ENCODE peak calls at places on chromosomes 2 and 18, in five cellular contexts. One of them, this sample, is unnamed. For H3K9me3, the result is how much of the 10 kb centered on the place peaks cover.

GRCh38 chr2:36696533-36696932 is at the start of gene VIT:
- DNase-seq in transverse colon: no peak
- DNase-seq in gastrocnemius medialis: no peak
- DNase-seq in tibial nerve: no peak
- DNase-seq in prostate gland: no peak
- DNase-seq in this sample: no peak

GRCh38 chr2:233426619-233427342 is 72.5 kb downstream of the DGKD start:
- DNase-seq in transverse colon: no peak
- DNase-seq in gastrocnemius medialis: peak
- DNase-seq in tibial nerve: no peak
- DNase-seq in prostate gland: no peak
- DNase-seq in this sample: no peak

GRCh38 chr2:207138573-207139297 is 27.0 kb downstream of the KLF7 start:
- DNase-seq in transverse colon: no peak
- DNase-seq in gastrocnemius medialis: no peak
- DNase-seq in tibial nerve: no peak
- DNase-seq in prostate gland: no peak
- DNase-seq in this sample: no peak

GRCh38 chr2:147399011-147399410 is 445.8 kb upstream of the ACVR2A start:
- DNase-seq in transverse colon: no peak
- DNase-seq in gastrocnemius medialis: no peak
- DNase-seq in tibial nerve: no peak
- DNase-seq in prostate gland: no peak
- DNase-seq in this sample: no peak

GRCh38 chr18:22378672-22379282 is 38.9 kb downstream of the CTAGE1 start:
- DNase-seq in transverse colon: peak
- DNase-seq in gastrocnemius medialis: no peak
- DNase-seq in tibial nerve: no peak
- DNase-seq in prostate gland: no peak
- DNase-seq in this sample: no peak

GRCh38 chr2:151197184-151198070 is 64.2 kb downstream of the RBM43 start:
- DNase-seq in transverse colon: no peak
- DNase-seq in gastrocnemius medialis: no peak
- DNase-seq in tibial nerve: no peak
- DNase-seq in prostate gland: no peak
- DNase-seq in this sample: no peak

GRCh38 chr2:184756885-184757284 is 158.6 kb downstream of the ZNF804A start:
- DNase-seq in transverse colon: no peak
- DNase-seq in gastrocnemius medialis: no peak
- DNase-seq in tibial nerve: no peak
- DNase-seq in prostate gland: no peak
- DNase-seq in this sample: no peak

GRCh38 chr2:223536546-223536945 is 65.6 kb downstream of the SCG2 start:
- DNase-seq in transverse colon: no peak
- DNase-seq in gastrocnemius medialis: no peak
- DNase-seq in tibial nerve: no peak
- DNase-seq in prostate gland: no peak
- DNase-seq in this sample: no peak

GRCh38 chr2:184261818-184262217 is 336.5 kb upstream of the ZNF804A start:
- DNase-seq in transverse colon: no peak
- DNase-seq in gastrocnemius medialis: no peak
- DNase-seq in tibial nerve: no peak
- DNase-seq in prostate gland: no peak
- DNase-seq in this sample: no peak

GRCh38 chr2:45210466-45211195 is 201.4 kb upstream of the SIX2 start:
- DNase-seq in transverse colon: no peak
- DNase-seq in gastrocnemius medialis: no peak
- DNase-seq in tibial nerve: no peak
- DNase-seq in prostate gland: no peak
- DNase-seq in this sample: no peak

GRCh38 chr2:238585836-238586821 is 159.4 kb downstream of the ASB1 start:
- DNase-seq in transverse colon: no peak
- DNase-seq in gastrocnemius medialis: no peak
- DNase-seq in tibial nerve: no peak
- DNase-seq in prostate gland: no peak
- DNase-seq in this sample: no peak

GRCh38 chr2:186917866-186918265 is 68.9 kb upstream of the ZSWIM2 start:
- DNase-seq in transverse colon: no peak
- DNase-seq in gastrocnemius medialis: no peak
- DNase-seq in tibial nerve: no peak
- DNase-seq in prostate gland: no peak
- DNase-seq in this sample: no peak

GRCh38 chr2:231961349-231962166 is at the start of gene DIS3L2:
- DNase-seq in transverse colon: peak
- DNase-seq in gastrocnemius medialis: peak
- DNase-seq in tibial nerve: peak
- DNase-seq in prostate gland: peak
- DNase-seq in this sample: peak
- TF ChIP-seq POLR2A in transverse colon: peak
- TF ChIP-seq POLR2A in gastrocnemius medialis: peak
- TF ChIP-seq POLR2A in tibial nerve: peak
- TF ChIP-seq POLR2A in prostate gland: peak
- TF ChIP-seq POLR2A in this sample: peak

GRCh38 chr18:56035546-56035945 is 447.6 kb upstream of the TCF4 start:
- DNase-seq in transverse colon: no peak
- DNase-seq in gastrocnemius medialis: no peak
- DNase-seq in tibial nerve: no peak
- DNase-seq in prostate gland: no peak
- DNase-seq in this sample: no peak
- H3K9me3 ChIP-seq in transverse colon: under half
- H3K9me3 ChIP-seq in gastrocnemius medialis: under half
- H3K9me3 ChIP-seq in tibial nerve: under half
- H3K9me3 ChIP-seq in prostate gland: under half
- H3K9me3 ChIP-seq in this sample: under half

GRCh38 chr2:132390076-132390475 is 26.5 kb upstream of the GPR39 start:
- DNase-seq in transverse colon: no peak
- DNase-seq in gastrocnemius medialis: no peak
- DNase-seq in tibial nerve: no peak
- DNase-seq in prostate gland: no peak
- DNase-seq in this sample: no peak
- TF ChIP-seq CTCF in transverse colon: no peak
- TF ChIP-seq CTCF in gastrocnemius medialis: no peak
- TF ChIP-seq CTCF in tibial nerve: no peak
- TF ChIP-seq CTCF in prostate gland: no peak
- TF ChIP-seq CTCF in this sample: no peak

DNA sequence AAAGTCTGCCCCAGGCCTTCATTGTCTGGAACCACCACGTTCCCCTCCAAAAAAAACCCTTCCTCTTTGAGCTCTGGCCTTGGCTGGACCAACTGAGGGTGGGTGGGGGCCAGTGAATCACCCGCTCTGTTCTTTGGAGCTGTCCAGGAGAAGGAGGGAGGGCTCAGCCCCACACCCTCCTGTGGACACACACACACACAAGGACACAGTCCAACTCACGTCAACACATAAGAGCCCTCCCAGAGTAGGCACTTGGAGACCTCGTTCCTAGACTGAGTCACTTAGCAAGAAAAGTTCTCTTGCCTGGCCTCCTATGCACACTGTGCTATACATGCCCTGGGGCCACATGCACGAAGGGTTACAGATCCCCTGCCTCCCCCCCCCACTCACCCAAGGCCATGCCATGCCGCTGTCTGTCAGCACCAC is 1.2 kb upstream of the TNS1 start:
- DNase-seq in transverse colon: peak
- DNase-seq in gastrocnemius medialis: peak
- DNase-seq in tibial nerve: peak
- DNase-seq in prostate gland: peak
- DNase-seq in this sample: no peak
- TF ChIP-seq POLR2A in transverse colon: no peak
- TF ChIP-seq POLR2A in gastrocnemius medialis: no peak
- TF ChIP-seq POLR2A in tibial nerve: no peak
- TF ChIP-seq POLR2A in prostate gland: peak
- TF ChIP-seq POLR2A in this sample: no peak

GRCh38 chr2:65489269-65489668 is 56.9 kb upstream of the SPRED2 start:
- DNase-seq in transverse colon: peak
- DNase-seq in gastrocnemius medialis: no peak
- DNase-seq in tibial nerve: no peak
- DNase-seq in prostate gland: no peak
- DNase-seq in this sample: no peak

GRCh38 chr2:65490222-65490621 is 57.8 kb upstream of the SPRED2 start:
- DNase-seq in transverse colon: no peak
- DNase-seq in gastrocnemius medialis: no peak
- DNase-seq in tibial nerve: no peak
- DNase-seq in prostate gland: no peak
- DNase-seq in this sample: no peak

GRCh38 chr2:65487404-65487803 is 55.0 kb upstream of the SPRED2 start:
- DNase-seq in transverse colon: no peak
- DNase-seq in gastrocnemius medialis: no peak
- DNase-seq in tibial nerve: no peak
- DNase-seq in prostate gland: no peak
- DNase-seq in this sample: no peak

GRCh38 chr2:65486802-65487201 is 54.4 kb upstream of the SPRED2 start:
- DNase-seq in transverse colon: no peak
- DNase-seq in gastrocnemius medialis: no peak
- DNase-seq in tibial nerve: no peak
- DNase-seq in prostate gland: no peak
- DNase-seq in this sample: no peak

GRCh38 chr2:65488527-65488926 is 56.1 kb upstream of the SPRED2 start:
- DNase-seq in transverse colon: no peak
- DNase-seq in gastrocnemius medialis: no peak
- DNase-seq in tibial nerve: no peak
- DNase-seq in prostate gland: no peak
- DNase-seq in this sample: no peak
- H3K9me3 ChIP-seq in transverse colon: under half
- H3K9me3 ChIP-seq in gastrocnemius medialis: under half
- H3K9me3 ChIP-seq in tibial nerve: under half
- H3K9me3 ChIP-seq in prostate gland: under half
- H3K9me3 ChIP-seq in this sample: under half

GRCh38 chr2:59754336-59754735 is 799.1 kb downstream of the BCL11A start:
- DNase-seq in transverse colon: no peak
- DNase-seq in gastrocnemius medialis: no peak
- DNase-seq in tibial nerve: no peak
- DNase-seq in prostate gland: no peak
- DNase-seq in this sample: no peak
- TF ChIP-seq CTCF in transverse colon: no peak
- TF ChIP-seq CTCF in gastrocnemius medialis: no peak
- TF ChIP-seq CTCF in tibial nerve: no peak
- TF ChIP-seq CTCF in prostate gland: no peak
- TF ChIP-seq CTCF in this sample: no peak

GRCh38 chr18:75207298-75208054 is 1.5 kb downstream of the PTGR3 start:
- DNase-seq in transverse colon: peak
- DNase-seq in gastrocnemius medialis: no peak
- DNase-seq in tibial nerve: no peak
- DNase-seq in prostate gland: no peak
- DNase-seq in this sample: no peak

GRCh38 chr18:75208055-75208835 is 694 bp downstream of the PTGR3 start:
- DNase-seq in transverse colon: peak
- DNase-seq in gastrocnemius medialis: peak
- DNase-seq in tibial nerve: peak
- DNase-seq in prostate gland: peak
- DNase-seq in this sample: no peak

GRCh38 chr18:75209129-75209951 is at the start of gene PTGR3:
- DNase-seq in transverse colon: peak
- DNase-seq in gastrocnemius medialis: peak
- DNase-seq in tibial nerve: peak
- DNase-seq in prostate gland: peak
- DNase-seq in this sample: peak

GRCh38 chr18:75209952-75210261 is 690 bp upstream of the TSHZ1 start:
- DNase-seq in transverse colon: no peak
- DNase-seq in gastrocnemius medialis: no peak
- DNase-seq in tibial nerve: no peak
- DNase-seq in prostate gland: no peak
- DNase-seq in this sample: no peak

DNA sequence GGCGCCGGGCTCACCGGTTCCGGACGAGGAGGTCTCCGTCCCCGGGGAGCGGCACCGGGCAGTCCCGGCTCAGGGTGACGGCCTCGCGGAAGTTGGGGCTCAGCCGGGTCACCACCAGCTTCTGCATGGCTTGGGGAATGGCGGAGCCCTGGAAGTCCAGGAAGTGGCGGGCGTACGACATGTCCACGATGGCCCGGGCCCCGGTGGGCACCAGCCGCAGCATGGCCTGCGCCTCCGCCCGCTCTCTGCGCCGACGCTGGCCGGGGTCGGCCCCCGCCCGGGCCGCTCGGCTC is 157 bp downstream of the PTGR3 start:
- DNase-seq in transverse colon: no peak
- DNase-seq in gastrocnemius medialis: no peak
- DNase-seq in tibial nerve: no peak
- DNase-seq in prostate gland: no peak
- DNase-seq in this sample: no peak
- TF ChIP-seq POLR2A in transverse colon: peak
- TF ChIP-seq POLR2A in gastrocnemius medialis: peak
- TF ChIP-seq POLR2A in tibial nerve: no peak
- TF ChIP-seq POLR2A in prostate gland: peak
- TF ChIP-seq POLR2A in this sample: no peak

GRCh38 chr2:98716786-98717185 is 14.1 kb downstream of the MGAT4A start:
- DNase-seq in transverse colon: no peak
- DNase-seq in gastrocnemius medialis: no peak
- DNase-seq in tibial nerve: no peak
- DNase-seq in prostate gland: no peak
- DNase-seq in this sample: no peak
- H3K9me3 ChIP-seq in transverse colon: under half
- H3K9me3 ChIP-seq in gastrocnemius medialis: under half
- H3K9me3 ChIP-seq in tibial nerve: under half
- H3K9me3 ChIP-seq in prostate gland: under half
- H3K9me3 ChIP-seq in this sample: under half

GRCh38 chr2:139949242-139949972 is 1169.2 kb upstream of the NXPH2 start:
- DNase-seq in transverse colon: peak
- DNase-seq in gastrocnemius medialis: no peak
- DNase-seq in tibial nerve: no peak
- DNase-seq in prostate gland: no peak
- DNase-seq in this sample: no peak
- TF ChIP-seq CTCF in transverse colon: no peak
- TF ChIP-seq CTCF in gastrocnemius medialis: no peak
- TF ChIP-seq CTCF in tibial nerve: no peak
- TF ChIP-seq CTCF in prostate gland: no peak
- TF ChIP-seq CTCF in this sample: no peak

GRCh38 chr2:109595644-109596043 is 18.1 kb downstream of the SEPTIN10 start:
- DNase-seq in transverse colon: no peak
- DNase-seq in gastrocnemius medialis: no peak
- DNase-seq in tibial nerve: no peak
- DNase-seq in prostate gland: no peak
- DNase-seq in this sample: no peak

GRCh38 chr2:109586687-109587086 is 27.1 kb downstream of the SEPTIN10 start:
- DNase-seq in transverse colon: no peak
- DNase-seq in gastrocnemius medialis: no peak
- DNase-seq in tibial nerve: no peak
- DNase-seq in prostate gland: no peak
- DNase-seq in this sample: no peak

GRCh38 chr2:109592905-109593304 is 20.9 kb downstream of the SEPTIN10 start:
- DNase-seq in transverse colon: no peak
- DNase-seq in gastrocnemius medialis: no peak
- DNase-seq in tibial nerve: no peak
- DNase-seq in prostate gland: no peak
- DNase-seq in this sample: no peak

GRCh38 chr2:109594246-109594900 is 19.4 kb downstream of the SEPTIN10 start:
- DNase-seq in transverse colon: no peak
- DNase-seq in gastrocnemius medialis: no peak
- DNase-seq in tibial nerve: no peak
- DNase-seq in prostate gland: no peak
- DNase-seq in this sample: no peak

GRCh38 chr2:109591236-109591635 is 22.5 kb downstream of the SEPTIN10 start:
- DNase-seq in transverse colon: no peak
- DNase-seq in gastrocnemius medialis: no peak
- DNase-seq in tibial nerve: no peak
- DNase-seq in prostate gland: no peak
- DNase-seq in this sample: no peak
- TF ChIP-seq POLR2A in transverse colon: no peak
- TF ChIP-seq POLR2A in gastrocnemius medialis: no peak
- TF ChIP-seq POLR2A in tibial nerve: no peak
- TF ChIP-seq POLR2A in prostate gland: no peak
- TF ChIP-seq POLR2A in this sample: no peak

This sample was measured in esophagus squamous epithelium.